ENCODE peak calls at places on chromosome 1, in seven cellular contexts. F is T-helper 2 cell; G is AG09309; N is cardiac muscle cell; W is AG04450; H is ecto neural progenitor cell; E is activated naive CD4-positive, alpha-beta T cell treated with Interleukin-2 at 50 U/mL for 16 hours. A is an unnamed sample.

GRCh38 chr1:214500349-214501055 is 50.9 kb downstream of the PTPN14 start:
- DNase-seq in F (no peak), G (no peak), N (peak), W (no peak), H (no peak), E (no peak), A (no peak)

GRCh38 chr1:208002672-208003071 is 91.7 kb upstream of the CD34 start:
- DNase-seq in F (no peak), G (no peak), N (no peak), W (no peak), H (no peak), E (no peak), A (no peak)

GRCh38 chr1:44030606-44031050 is 634 bp downstream of the SLC6A9 start:
- DNase-seq in F (no peak), G (no peak), N (peak), W (no peak), H (peak), E (no peak), A (peak)

GRCh38 chr1:22420456-22421053 is 31.1 kb upstream of the ZBTB40 start:
- DNase-seq in F (peak), G (no peak), N (peak), W (peak), H (peak), E (peak), A (peak)

GRCh38 chr1:215539803-215540575 is 27.1 kb upstream of the KCTD3 start:
- DNase-seq in F (no peak), G (no peak), N (no peak), W (no peak), H (no peak), E (no peak), A (no peak)

GRCh38 chr1:57474097-57474750 is 50.4 kb upstream of the DAB1 start:
- DNase-seq in F (no peak), G (no peak), N (no peak), W (peak), H (no peak), E (no peak), A (no peak)

GRCh38 chr1:152495066-152495675 is 15.4 kb upstream of the LCE5A start:
- DNase-seq in F (no peak), G (no peak), N (no peak), W (no peak), H (no peak), E (no peak), A (peak)

GRCh38 chr1:37513795-37514349 is 694 bp downstream of the MEAF6 start:
- DNase-seq in F (peak), G (no peak), N (peak), W (no peak), H (peak), E (peak), A (peak)

GRCh38 chr1:39044762-39045161 is 18.6 kb downstream of the NDUFS5 start:
- DNase-seq in F (no peak), G (no peak), N (no peak), W (no peak), H (no peak), E (no peak), A (no peak)

GRCh38 chr1:210830034-210831028 is 303.6 kb downstream of the KCNH1 start:
- DNase-seq in F (no peak), G (no peak), N (no peak), W (no peak), H (no peak), E (no peak), A (no peak)

GRCh38 chr1:62250126-62250726 is 55.6 kb downstream of the L1TD1 start:
- DNase-seq in F (no peak), G (no peak), N (no peak), W (no peak), H (no peak), E (no peak), A (no peak)

GRCh38 chr1:224183591-224184312 is 712 bp downstream of the DEGS1 start:
- DNase-seq in F (peak), G (no peak), N (peak), W (no peak), H (peak), E (peak), A (peak)

GRCh38 chr1:108017698-108018097 is 52.7 kb upstream of the VAV3 start:
- DNase-seq in F (no peak), G (no peak), N (no peak), W (no peak), H (no peak), E (no peak), A (no peak)

GRCh38 chr1:1872329-1872994 is 18.4 kb downstream of the GNB1 start:
- DNase-seq in F (no peak), G (no peak), N (no peak), W (no peak), H (no peak), E (no peak), A (no peak)

GRCh38 chr1:11752359-11753208 is 9.4 kb upstream of the C1orf167 start:
- DNase-seq in F (no peak), G (no peak), N (peak), W (no peak), H (peak), E (no peak), A (no peak)

GRCh38 chr1:63547621-63548294 is 24.4 kb downstream of the EFCAB7 start:
- DNase-seq in F (no peak), G (peak), N (no peak), W (no peak), H (no peak), E (no peak), A (no peak)

GRCh38 chr1:147840909-147841308 is 61.7 kb upstream of the GJA8 start:
- DNase-seq in F (peak), G (no peak), N (no peak), W (no peak), H (no peak), E (no peak), A (no peak)

GRCh38 chr1:213864007-213864406 is 123.8 kb upstream of the PROX1 start:
- DNase-seq in F (no peak), G (no peak), N (no peak), W (no peak), H (no peak), E (no peak), A (no peak)

GRCh38 chr1:82485591-82486369 is 685.0 kb downstream of the ADGRL2 start:
- DNase-seq in F (no peak), G (no peak), N (peak), W (no peak), H (peak), E (no peak), A (no peak)

GRCh38 chr1:27634166-27634981 is 611 bp downstream of the FGR start:
- DNase-seq in F (peak), G (no peak), N (peak), W (no peak), H (peak), E (peak), A (peak)

GRCh38 chr1:83889707-83890106 is 109.2 kb downstream of the TTLL7 start:
- DNase-seq in F (no peak), G (no peak), N (no peak), W (no peak), H (no peak), E (no peak), A (no peak)

GRCh38 chr1:234231061-234231892 is 142.0 kb upstream of the COA6 start:
- DNase-seq in F (peak), G (no peak), N (no peak), W (no peak), H (peak), E (peak), A (peak)

GRCh38 chr1:48047116-48047515 is 49.9 kb upstream of the TRABD2B start:
- DNase-seq in F (no peak), G (no peak), N (no peak), W (no peak), H (no peak), E (no peak), A (no peak)

GRCh38 chr1:56586502-56586901 is 7.1 kb upstream of the PLPP3 start:
- DNase-seq in F (no peak), G (no peak), N (no peak), W (no peak), H (no peak), E (no peak), A (no peak)

GRCh38 chr1:16122361-16122881 is 33.4 kb downstream of the EPHA2 start:
- DNase-seq in F (no peak), G (no peak), N (no peak), W (no peak), H (no peak), E (no peak), A (no peak)

GRCh38 chr1:55064861-55065263 is 25.5 kb downstream of the PCSK9 start:
- DNase-seq in F (no peak), G (peak), N (no peak), W (peak), H (no peak), E (no peak), A (no peak)

GRCh38 chr1:58898739-58899580 is 115.1 kb upstream of the JUN start:
- DNase-seq in F (no peak), G (no peak), N (peak), W (no peak), H (no peak), E (no peak), A (peak)

GRCh38 chr1:234262754-234263105 is 110.5 kb upstream of the COA6 start:
- DNase-seq in F (no peak), G (no peak), N (no peak), W (no peak), H (no peak), E (no peak), A (no peak)

A was measured in glutamatergic neuron.